ENCODE peak calls at places on chromosomes 6 and 20, in eight cellular contexts. F is HFF-Myc, X is right atrium auricular region, Y is HCT116, N is uterus, I is cardiac muscle cell, Q is fibroblast of mammary gland, V is left lung. T is an unnamed sample.

GRCh38 chr6:129141499-129141898 is 258.6 kb downstream of the LAMA2 start:
- DNase-seq in X (no peak), Q (peak; percentile 46), F (no peak), V (no peak), Y (no peak), N (no peak), I (no peak), T (no peak)

GRCh38 chr20:835220-836045 is 1.9 kb downstream of the FAM110A start:
- DNase-seq in Q (no peak), F (no peak), X (no peak), N (no peak), I (peak; percentile 63), Y (no peak), V (no peak), T (no peak)

GRCh38 chr20:51801220-51801991 is 915 bp downstream of the SALL4 start:
- DNase-seq in Y (no peak), V (no peak), I (peak; percentile 66), F (no peak), X (no peak), N (no peak), Q (no peak), T (no peak)

GRCh38 chr6:80088637-80089036 is 17.8 kb upstream of the BCKDHB start:
- DNase-seq in N (no peak), Y (no peak), I (no peak), Q (no peak), V (no peak), F (no peak), X (no peak), T (no peak)

GRCh38 chr6:21935561-21936028 is 342.0 kb downstream of the SOX4 start:
- DNase-seq in V (no peak), F (no peak), N (no peak), Q (peak; percentile 72), Y (peak; percentile 27), X (no peak), I (peak; percentile 44), T (peak; percentile 61)

GRCh38 chr6:44048277-44048676 is 79.0 kb downstream of the MRPL14 start:
- DNase-seq in Y (no peak), V (no peak), I (no peak), X (no peak), Q (no peak), F (no peak), N (no peak), T (no peak)

GRCh38 chr6:13927203-13927602 is 2.5 kb downstream of the RNF182 start:
- DNase-seq in Y (no peak), F (no peak), V (no peak), Q (no peak), N (no peak), X (no peak), I (no peak), T (peak; percentile 34)

GRCh38 chr6:29737707-29738630 is 14.7 kb downstream of the HLA-F start:
- DNase-seq in X (no peak), I (peak; percentile 75), Q (peak; percentile 83), V (no peak), F (peak; percentile 38), N (peak; percentile 68), Y (peak; percentile 59), T (peak; percentile 86)

GRCh38 chr6:20868397-20869185 is 334.3 kb downstream of the CDKAL1 start:
- DNase-seq in V (no peak), N (no peak), F (no peak), Y (no peak), X (no peak), I (no peak), Q (no peak), T (no peak)

GRCh38 chr20:25313608-25314007 is 65.7 kb downstream of the PYGB start:
- DNase-seq in Q (no peak), F (no peak), I (no peak), Y (no peak), N (no peak), X (no peak), V (no peak), T (no peak)

GRCh38 chr6:3523288-3523670 is 66.4 kb upstream of the SLC22A23 start:
- DNase-seq in Y (no peak), Q (no peak), X (no peak), F (no peak), I (no peak), N (no peak), V (no peak), T (no peak)

GRCh38 chr20:23393999-23394775 is 27.1 kb downstream of the NAPB start:
- DNase-seq in V (no peak), I (no peak), Q (no peak), Y (no peak), X (no peak), F (no peak), N (no peak), T (no peak)

GRCh38 chr6:113433506-113433991 is 423.6 kb upstream of the MARCKS start:
- DNase-seq in F (no peak), V (no peak), Y (no peak), I (no peak), N (peak; percentile 55), Q (peak; percentile 87), X (peak; percentile 80), T (peak; percentile 96)

GRCh38 chr20:39009348-39009747 is 47.2 kb downstream of the DHX35 start:
- DNase-seq in F (no peak), X (no peak), N (no peak), Y (no peak), V (no peak), Q (no peak), I (no peak), T (no peak)

GRCh38 chr6:153208706-153209105 is 77.6 kb upstream of the RGS17 start:
- DNase-seq in X (no peak), N (no peak), Y (no peak), V (no peak), I (no peak), F (no peak), Q (no peak), T (no peak)

GRCh38 chr6:22042713-22043112 is 254.1 kb downstream of the PRL start:
- DNase-seq in I (no peak), X (no peak), V (no peak), Q (peak; percentile 51), Y (no peak), F (no peak), N (peak; percentile 31), T (no peak)

GRCh38 chr6:7270320-7271204 is 42.4 kb downstream of the SSR1 start:
- DNase-seq in I (no peak), Q (no peak), N (no peak), X (peak; percentile 47), F (no peak), V (peak; percentile 82), Y (no peak), T (no peak)

GRCh38 chr6:4281341-4282293 is 146.2 kb upstream of the ECI2 start:
- DNase-seq in I (peak; percentile 61), F (no peak), Y (no peak), V (peak; percentile 85), Q (peak; percentile 25), N (peak; percentile 37), X (no peak), T (peak; percentile 100)

GRCh38 chr6:16058188-16058780 is 70.6 kb upstream of the MYLIP start:
- DNase-seq in Y (no peak), X (no peak), F (no peak), V (no peak), Q (no peak), I (peak; percentile 51), N (peak; percentile 34), T (no peak)

GRCh38 chr6:39758905-39759605 is 33.1 kb upstream of the DAAM2 start:
- DNase-seq in F (no peak), V (no peak), N (no peak), I (no peak), X (no peak), Q (no peak), Y (no peak), T (no peak)

GRCh38 chr6:159118941-159119340 is 50.3 kb upstream of the FNDC1 start:
- DNase-seq in Q (no peak), Y (no peak), I (no peak), F (no peak), N (no peak), V (no peak), X (no peak), T (no peak)
- TF ChIP-seq CTCF in Q (no peak), Y (peak; percentile 22), I (no peak), F (no peak), N (no peak), V (peak; percentile 17), X (peak; percentile 11), T (no peak)

DNA sequence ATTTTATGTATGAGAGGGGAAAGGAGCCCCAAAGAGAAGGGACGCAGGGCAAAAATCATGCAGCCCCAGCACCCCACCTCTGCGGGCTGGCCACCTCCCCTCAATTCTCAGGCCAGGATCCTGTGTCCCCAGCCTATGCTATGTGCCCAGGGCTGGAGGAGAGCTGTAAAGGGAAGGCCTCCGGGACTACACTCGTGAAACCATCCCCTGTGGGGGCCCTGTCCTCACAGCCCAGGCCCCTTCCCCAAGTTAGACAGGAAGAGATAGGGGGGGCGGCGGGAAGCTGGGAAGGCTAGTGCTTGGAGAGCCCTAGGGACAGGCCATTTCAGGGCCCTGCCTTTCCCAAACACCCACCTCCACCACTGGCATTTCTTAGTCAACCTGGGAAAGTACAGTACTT is 1.4 kb upstream of the COL11A2 start:
- DNase-seq in X (no peak), Q (no peak), I (no peak), F (no peak), N (no peak), Y (no peak), V (peak; percentile 41), T (no peak)
- H3K4me3 ChIP-seq in X (no peak overlapping the region), Q (no peak overlapping the region), I (no peak overlapping the region), F (no peak overlapping the region), N (no peak overlapping the region), Y (no peak overlapping the region), V (no peak overlapping the region), T (no peak overlapping the region)

GRCh38 chr20:20410678-20411077 is 42.8 kb downstream of the INSM1 start:
- DNase-seq in N (no peak), I (peak; percentile 71), Q (no peak), Y (no peak), V (no peak), X (no peak), F (no peak), T (peak; percentile 26)

GRCh38 chr20:20409326-20409725 is 41.4 kb downstream of the INSM1 start:
- DNase-seq in Q (no peak), V (no peak), N (no peak), F (no peak), I (no peak), X (no peak), Y (no peak), T (no peak)

GRCh38 chr20:20405619-20406018 is 37.7 kb downstream of the INSM1 start:
- DNase-seq in Q (no peak), I (no peak), F (no peak), N (no peak), Y (no peak), X (no peak), V (no peak), T (no peak)

GRCh38 chr20:20406306-20406705 is 38.4 kb downstream of the INSM1 start:
- DNase-seq in X (no peak), I (no peak), Q (peak; percentile 14), Y (no peak), N (no peak), V (no peak), F (no peak), T (no peak)

GRCh38 chr20:20407891-20408805 is 40.2 kb downstream of the INSM1 start:
- DNase-seq in F (peak; percentile 15), I (no peak), Y (peak; percentile 3), X (no peak), V (no peak), N (no peak), Q (peak; percentile 31), T (no peak)
- TF ChIP-seq CTCF in F (peak; percentile 50), I (peak; percentile 10), Y (peak; percentile 46), X (peak; percentile 29), V (no peak), N (no peak), Q (peak; percentile 19), T (peak; percentile 37)

GRCh38 chr6:91965872-91966271 is 1379.0 kb upstream of the MAP3K7 start:
- DNase-seq in V (no peak), F (no peak), I (no peak), X (no peak), Q (no peak), Y (no peak), N (no peak), T (no peak)

GRCh38 chr6:91970700-91971099 is 1383.8 kb upstream of the MAP3K7 start:
- DNase-seq in Y (no peak), F (no peak), Q (no peak), V (no peak), X (no peak), N (no peak), I (no peak), T (no peak)
- H3K4me3 ChIP-seq in Y (no peak overlapping the region), F (no peak overlapping the region), Q (no peak overlapping the region), V (no peak overlapping the region), X (no peak overlapping the region), N (no peak overlapping the region), I (no peak overlapping the region), T (no peak overlapping the region)

T was measured in epithelial cell of esophagus.